ENCODE peak calls at places on chromosomes 3 and 15, in five cellular contexts. One of them, this sample, is unnamed.

GRCh38 chr15:91694829-91695205 is 158.7 kb upstream of the SLCO3A1 start:
- DNase-seq in A549: peak; percentile 15
- DNase-seq in lower lobe of right lung: no peak
- DNase-seq in GM12878: no peak
- DNase-seq in DND-41: no peak
- DNase-seq in this sample: no peak

GRCh38 chr3:74135808-74136207 is 478.7 kb downstream of the CNTN3 start:
- DNase-seq in A549: no peak
- DNase-seq in lower lobe of right lung: no peak
- DNase-seq in GM12878: no peak
- DNase-seq in DND-41: no peak
- DNase-seq in this sample: no peak

GRCh38 chr15:83092309-83092976 is 15.0 kb upstream of the TM6SF1 start:
- DNase-seq in A549: no peak
- DNase-seq in lower lobe of right lung: peak; percentile 65
- DNase-seq in GM12878: no peak
- DNase-seq in DND-41: no peak
- DNase-seq in this sample: no peak

GRCh38 chr3:60434945-60435344 is 816.3 kb downstream of the FHIT start:
- DNase-seq in A549: no peak
- DNase-seq in lower lobe of right lung: no peak
- DNase-seq in GM12878: no peak
- DNase-seq in DND-41: no peak
- DNase-seq in this sample: no peak

GRCh38 chr3:89851974-89852621 is 744.7 kb downstream of the EPHA3 start:
- DNase-seq in A549: peak; percentile 1
- DNase-seq in lower lobe of right lung: no peak
- DNase-seq in GM12878: no peak
- DNase-seq in DND-41: peak; percentile 11
- DNase-seq in this sample: peak; percentile 40

GRCh38 chr3:34376691-34377090 is 578.3 kb downstream of the PDCD6IP start:
- DNase-seq in A549: no peak
- DNase-seq in lower lobe of right lung: no peak
- DNase-seq in GM12878: no peak
- DNase-seq in DND-41: no peak
- DNase-seq in this sample: no peak

GRCh38 chr3:30401971-30402370 is 204.4 kb upstream of the TGFBR2 start:
- DNase-seq in A549: no peak
- DNase-seq in lower lobe of right lung: no peak
- DNase-seq in GM12878: no peak
- DNase-seq in DND-41: no peak
- DNase-seq in this sample: no peak

GRCh38 chr15:63327648-63328421 is 50.4 kb downstream of the APH1B start:
- DNase-seq in A549: no peak
- DNase-seq in lower lobe of right lung: no peak
- DNase-seq in GM12878: no peak
- DNase-seq in DND-41: no peak
- DNase-seq in this sample: no peak

GRCh38 chr3:45509038-45509767 is 85.3 kb upstream of the LIMD1 start:
- DNase-seq in A549: peak; percentile 20
- DNase-seq in lower lobe of right lung: no peak
- DNase-seq in GM12878: no peak
- DNase-seq in DND-41: peak; percentile 65
- DNase-seq in this sample: no peak

GRCh38 chr3:45507820-45508317 is 86.7 kb upstream of the LIMD1 start:
- DNase-seq in A549: peak; percentile 27
- DNase-seq in lower lobe of right lung: no peak
- DNase-seq in GM12878: no peak
- DNase-seq in DND-41: peak; percentile 88
- DNase-seq in this sample: peak; percentile 80

GRCh38 chr3:45506751-45507391 is 87.7 kb upstream of the LIMD1 start:
- DNase-seq in A549: no peak
- DNase-seq in lower lobe of right lung: no peak
- DNase-seq in GM12878: no peak
- DNase-seq in DND-41: no peak
- DNase-seq in this sample: no peak

GRCh38 chr3:45509768-45510129 is 84.8 kb upstream of the LIMD1 start:
- DNase-seq in A549: no peak
- DNase-seq in lower lobe of right lung: no peak
- DNase-seq in GM12878: no peak
- DNase-seq in DND-41: no peak
- DNase-seq in this sample: no peak

GRCh38 chr3:45508659-45509037 is 85.9 kb upstream of the LIMD1 start:
- DNase-seq in A549: no peak
- DNase-seq in lower lobe of right lung: no peak
- DNase-seq in GM12878: no peak
- DNase-seq in DND-41: no peak
- DNase-seq in this sample: no peak
- H3K4me3 ChIP-seq in A549: no peak overlapping the region
- H3K4me3 ChIP-seq in lower lobe of right lung: no peak overlapping the region
- H3K4me3 ChIP-seq in GM12878: no peak overlapping the region
- H3K4me3 ChIP-seq in DND-41: no peak overlapping the region
- H3K4me3 ChIP-seq in this sample: no peak overlapping the region

DNA sequence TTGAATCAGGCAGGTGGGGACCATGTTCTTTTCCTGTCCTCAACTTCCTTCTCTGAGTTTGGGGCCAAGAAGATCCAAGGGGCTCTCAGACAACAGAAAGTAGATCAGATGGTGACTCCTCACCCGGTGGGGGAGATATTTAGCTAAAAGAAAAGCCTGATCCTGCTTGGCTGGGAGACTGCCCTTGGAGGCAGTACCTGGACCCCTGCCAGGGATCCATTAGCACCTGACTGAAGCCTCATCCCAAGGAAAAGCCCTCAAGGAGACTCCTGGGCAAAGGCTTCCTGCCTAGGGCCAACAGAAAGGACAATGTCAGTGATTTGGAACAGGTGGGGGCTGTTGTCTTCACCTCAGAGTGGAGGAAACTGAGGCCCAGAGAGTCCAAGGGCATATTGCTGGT is 33.5 kb upstream of the HHATL start:
- DNase-seq in A549: no peak
- DNase-seq in lower lobe of right lung: no peak
- DNase-seq in GM12878: no peak
- DNase-seq in DND-41: no peak
- DNase-seq in this sample: no peak
- H3K27ac ChIP-seq in A549: no peak overlapping the region
- H3K27ac ChIP-seq in lower lobe of right lung: no peak overlapping the region
- H3K27ac ChIP-seq in GM12878: no peak overlapping the region
- H3K27ac ChIP-seq in DND-41: no peak overlapping the region
- H3K27ac ChIP-seq in this sample: no peak overlapping the region

GRCh38 chr15:89666147-89666857 is 11.0 kb upstream of the KIF7 start:
- DNase-seq in A549: no peak
- DNase-seq in lower lobe of right lung: no peak
- DNase-seq in GM12878: no peak
- DNase-seq in DND-41: no peak
- DNase-seq in this sample: no peak

GRCh38 chr15:89664441-89664840 is 9.2 kb upstream of the KIF7 start:
- DNase-seq in A549: no peak
- DNase-seq in lower lobe of right lung: no peak
- DNase-seq in GM12878: no peak
- DNase-seq in DND-41: no peak
- DNase-seq in this sample: no peak

GRCh38 chr15:89665449-89666146 is 10.3 kb upstream of the KIF7 start:
- DNase-seq in A549: peak; percentile 50
- DNase-seq in lower lobe of right lung: peak; percentile 73
- DNase-seq in GM12878: no peak
- DNase-seq in DND-41: no peak
- DNase-seq in this sample: no peak

GRCh38 chr15:89662893-89663673 is 7.8 kb upstream of the KIF7 start:
- DNase-seq in A549: no peak
- DNase-seq in lower lobe of right lung: peak; percentile 47
- DNase-seq in GM12878: no peak
- DNase-seq in DND-41: no peak
- DNase-seq in this sample: peak; percentile 73

DNA sequence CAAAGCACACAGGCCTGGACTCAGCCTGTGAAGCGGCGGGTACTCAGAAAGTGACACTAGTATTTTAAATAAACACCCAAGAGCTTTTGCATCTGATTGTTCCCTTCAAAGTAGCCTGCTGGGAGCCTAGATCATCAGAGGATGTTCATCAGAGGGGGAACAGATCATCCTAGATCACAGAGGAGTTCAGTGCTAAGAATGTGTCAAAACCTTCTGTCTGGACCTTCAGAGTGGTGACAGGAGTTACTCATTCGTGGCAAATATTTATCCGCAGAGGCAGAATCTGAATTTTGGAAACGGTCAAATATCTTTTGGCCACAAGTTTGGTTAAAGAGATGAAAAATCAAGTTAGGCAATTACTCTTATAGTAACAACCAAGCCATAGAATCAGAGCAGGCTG is 9.7 kb upstream of the KIF7 start:
- DNase-seq in A549: no peak
- DNase-seq in lower lobe of right lung: no peak
- DNase-seq in GM12878: no peak
- DNase-seq in DND-41: no peak
- DNase-seq in this sample: no peak
- H3K4me1 ChIP-seq in A549: peaks cover 8% of the 10 kb centered on the region
- H3K4me1 ChIP-seq in lower lobe of right lung: peaks cover 21% of the 10 kb centered on the region
- H3K4me1 ChIP-seq in GM12878: no peaks in the 10 kb centered on the region
- H3K4me1 ChIP-seq in DND-41: no peaks in the 10 kb centered on the region
- H3K4me1 ChIP-seq in this sample: peaks cover 4% of the 10 kb centered on the region

GRCh38 chr3:152381881-152382295 is 113.2 kb downstream of the MBNL1 start:
- DNase-seq in A549: no peak
- DNase-seq in lower lobe of right lung: no peak
- DNase-seq in GM12878: no peak
- DNase-seq in DND-41: no peak
- DNase-seq in this sample: no peak
- H3K4me3 ChIP-seq in A549: peak overlapping the region; percentile 35
- H3K4me3 ChIP-seq in lower lobe of right lung: peak overlapping the region; percentile 39
- H3K4me3 ChIP-seq in GM12878: peak overlapping the region; percentile 53
- H3K4me3 ChIP-seq in DND-41: no peak overlapping the region
- H3K4me3 ChIP-seq in this sample: no peak overlapping the region